ENCODE peak calls at places on chromosomes 4 and X, in eight cellular contexts. One of them, this sample, is unnamed.
A peak's percentile ranks its signal among the peaks of the same experiment; 100 is the strongest.

GRCh38 chr4:721261-722171 is 15.9 kb downstream of the PCGF3 start:
- DNase-seq in AG04450: no peak
- DNase-seq in choroid plexus epithelial cell: no peak
- DNase-seq in T1000: no peak
- DNase-seq in amygdala: no peak
- DNase-seq in myocyte: peak; percentile 23
- DNase-seq in MM.1S: no peak
- DNase-seq in smooth muscle cell of the brain vasculature: no peak
- DNase-seq in this sample: no peak

GRCh38 chr4:67131224-67131623 is 414.1 kb downstream of the CENPC start:
- DNase-seq in MM.1S: no peak
- DNase-seq in amygdala: no peak
- DNase-seq in choroid plexus epithelial cell: no peak
- DNase-seq in AG04450: no peak
- DNase-seq in myocyte: peak; percentile 40
- DNase-seq in T1000: no peak
- DNase-seq in smooth muscle cell of the brain vasculature: no peak
- DNase-seq in this sample: no peak

GRCh38 chr4:2259541-2260267 is 2.2 kb downstream of the MXD4 start:
- DNase-seq in AG04450: no peak
- DNase-seq in myocyte: no peak
- DNase-seq in T1000: no peak
- DNase-seq in MM.1S: no peak
- DNase-seq in smooth muscle cell of the brain vasculature: no peak
- DNase-seq in choroid plexus epithelial cell: no peak
- DNase-seq in amygdala: no peak
- DNase-seq in this sample: no peak

GRCh38 chr4:3030551-3031356 is 43.6 kb downstream of the HTT-AS start:
- DNase-seq in choroid plexus epithelial cell: no peak
- DNase-seq in smooth muscle cell of the brain vasculature: no peak
- DNase-seq in AG04450: no peak
- DNase-seq in amygdala: no peak
- DNase-seq in myocyte: peak; percentile 41
- DNase-seq in MM.1S: no peak
- DNase-seq in T1000: no peak
- DNase-seq in this sample: no peak

GRCh38 chr4:152063301-152064235 is 302.8 kb upstream of the GATB start:
- DNase-seq in MM.1S: no peak
- DNase-seq in smooth muscle cell of the brain vasculature: no peak
- DNase-seq in amygdala: no peak
- DNase-seq in choroid plexus epithelial cell: no peak
- DNase-seq in AG04450: no peak
- DNase-seq in T1000: no peak
- DNase-seq in myocyte: peak; percentile 90
- DNase-seq in this sample: no peak

GRCh38 chrX:80876877-80877276 is 67.2 kb upstream of the BRWD3 start:
- DNase-seq in smooth muscle cell of the brain vasculature: no peak
- DNase-seq in myocyte: peak; percentile 55
- DNase-seq in MM.1S: peak; percentile 48
- DNase-seq in T1000: no peak
- DNase-seq in AG04450: no peak
- DNase-seq in choroid plexus epithelial cell: peak; percentile 52
- DNase-seq in amygdala: no peak
- DNase-seq in this sample: no peak

GRCh38 chr4:179803857-179804256 is 2361.6 kb upstream of the AGA start:
- DNase-seq in amygdala: no peak
- DNase-seq in AG04450: no peak
- DNase-seq in smooth muscle cell of the brain vasculature: no peak
- DNase-seq in MM.1S: no peak
- DNase-seq in choroid plexus epithelial cell: no peak
- DNase-seq in T1000: no peak
- DNase-seq in myocyte: no peak
- DNase-seq in this sample: no peak

GRCh38 chrX:101659601-101660063 is at the start of gene ARMCX2:
- DNase-seq in AG04450: peak; percentile 36
- DNase-seq in amygdala: peak; percentile 45
- DNase-seq in myocyte: peak; percentile 86
- DNase-seq in MM.1S: no peak
- DNase-seq in choroid plexus epithelial cell: peak; percentile 75
- DNase-seq in T1000: no peak
- DNase-seq in smooth muscle cell of the brain vasculature: peak; percentile 20
- DNase-seq in this sample: no peak

GRCh38 chr4:7911044-7911578 is 28.6 kb downstream of the AFAP1 start:
- DNase-seq in AG04450: peak; percentile 77
- DNase-seq in T1000: no peak
- DNase-seq in smooth muscle cell of the brain vasculature: no peak
- DNase-seq in myocyte: peak; percentile 95
- DNase-seq in MM.1S: no peak
- DNase-seq in amygdala: no peak
- DNase-seq in choroid plexus epithelial cell: peak; percentile 79
- DNase-seq in this sample: no peak

GRCh38 chr4:174702974-174703478 is 126.0 kb downstream of the GLRA3 start:
- DNase-seq in T1000: no peak
- DNase-seq in AG04450: no peak
- DNase-seq in choroid plexus epithelial cell: peak; percentile 57
- DNase-seq in smooth muscle cell of the brain vasculature: no peak
- DNase-seq in MM.1S: no peak
- DNase-seq in myocyte: no peak
- DNase-seq in amygdala: no peak
- DNase-seq in this sample: no peak

GRCh38 chrX:70998402-70999027 is 67.6 kb upstream of the SLC7A3 start:
- DNase-seq in T1000: no peak
- DNase-seq in MM.1S: no peak
- DNase-seq in AG04450: no peak
- DNase-seq in myocyte: peak; percentile 51
- DNase-seq in smooth muscle cell of the brain vasculature: no peak
- DNase-seq in choroid plexus epithelial cell: peak; percentile 66
- DNase-seq in amygdala: no peak
- DNase-seq in this sample: no peak

GRCh38 chr4:105838082-105838481 is 57.2 kb upstream of the NPNT start:
- DNase-seq in myocyte: no peak
- DNase-seq in T1000: no peak
- DNase-seq in MM.1S: no peak
- DNase-seq in smooth muscle cell of the brain vasculature: no peak
- DNase-seq in AG04450: no peak
- DNase-seq in amygdala: no peak
- DNase-seq in choroid plexus epithelial cell: no peak
- DNase-seq in this sample: no peak

GRCh38 chr4:7792616-7793015 is 147.0 kb downstream of the AFAP1 start:
- DNase-seq in smooth muscle cell of the brain vasculature: no peak
- DNase-seq in AG04450: no peak
- DNase-seq in myocyte: no peak
- DNase-seq in T1000: no peak
- DNase-seq in choroid plexus epithelial cell: no peak
- DNase-seq in MM.1S: no peak
- DNase-seq in amygdala: no peak
- DNase-seq in this sample: no peak

GRCh38 chrX:111409326-111409725 is 2.7 kb downstream of the DCX start:
- DNase-seq in smooth muscle cell of the brain vasculature: no peak
- DNase-seq in MM.1S: no peak
- DNase-seq in myocyte: no peak
- DNase-seq in T1000: no peak
- DNase-seq in AG04450: no peak
- DNase-seq in amygdala: no peak
- DNase-seq in choroid plexus epithelial cell: no peak
- DNase-seq in this sample: no peak

GRCh38 chr4:86947494-86948120 is 12.8 kb downstream of the AFF1 start:
- DNase-seq in choroid plexus epithelial cell: no peak
- DNase-seq in smooth muscle cell of the brain vasculature: no peak
- DNase-seq in myocyte: no peak
- DNase-seq in AG04450: no peak
- DNase-seq in T1000: no peak
- DNase-seq in amygdala: no peak
- DNase-seq in MM.1S: no peak
- DNase-seq in this sample: no peak

GRCh38 chr4:118077767-118078105 is 43.5 kb downstream of the NDST3 start:
- DNase-seq in amygdala: no peak
- DNase-seq in MM.1S: no peak
- DNase-seq in AG04450: no peak
- DNase-seq in smooth muscle cell of the brain vasculature: no peak
- DNase-seq in choroid plexus epithelial cell: no peak
- DNase-seq in T1000: no peak
- DNase-seq in myocyte: no peak
- DNase-seq in this sample: no peak

GRCh38 chr4:7381890-7382633 is 52.7 kb downstream of the PSAPL1 start:
- DNase-seq in myocyte: no peak
- DNase-seq in choroid plexus epithelial cell: no peak
- DNase-seq in T1000: no peak
- DNase-seq in MM.1S: no peak
- DNase-seq in AG04450: no peak
- DNase-seq in amygdala: no peak
- DNase-seq in smooth muscle cell of the brain vasculature: no peak
- DNase-seq in this sample: no peak

GRCh38 chr4:7286170-7286569 is 93.8 kb downstream of the SORCS2 start:
- DNase-seq in myocyte: no peak
- DNase-seq in smooth muscle cell of the brain vasculature: no peak
- DNase-seq in T1000: no peak
- DNase-seq in AG04450: no peak
- DNase-seq in amygdala: no peak
- DNase-seq in choroid plexus epithelial cell: no peak
- DNase-seq in MM.1S: no peak
- DNase-seq in this sample: no peak

GRCh38 chr4:186918466-186918865 is 194.8 kb upstream of the FAT1 start:
- DNase-seq in MM.1S: no peak
- DNase-seq in AG04450: no peak
- DNase-seq in amygdala: no peak
- DNase-seq in myocyte: no peak
- DNase-seq in smooth muscle cell of the brain vasculature: no peak
- DNase-seq in T1000: no peak
- DNase-seq in choroid plexus epithelial cell: peak; percentile 29
- DNase-seq in this sample: no peak

GRCh38 chr4:95889662-95890061 is 49.8 kb downstream of the PDHA2 start:
- DNase-seq in AG04450: no peak
- DNase-seq in myocyte: peak; percentile 76
- DNase-seq in choroid plexus epithelial cell: peak; percentile 42
- DNase-seq in amygdala: no peak
- DNase-seq in smooth muscle cell of the brain vasculature: no peak
- DNase-seq in T1000: no peak
- DNase-seq in MM.1S: no peak
- DNase-seq in this sample: no peak

GRCh38 chrX:151975228-151975593 is 735 bp upstream of the GABRE start:
- DNase-seq in amygdala: no peak
- DNase-seq in AG04450: no peak
- DNase-seq in smooth muscle cell of the brain vasculature: no peak
- DNase-seq in MM.1S: no peak
- DNase-seq in myocyte: no peak
- DNase-seq in choroid plexus epithelial cell: no peak
- DNase-seq in T1000: no peak
- DNase-seq in this sample: no peak

GRCh38 chrX:123959281-123960063 is 2.0 kb upstream of the STAG2 start:
- DNase-seq in MM.1S: peak; percentile 15
- DNase-seq in myocyte: peak; percentile 43
- DNase-seq in T1000: no peak
- DNase-seq in amygdala: peak; percentile 31
- DNase-seq in choroid plexus epithelial cell: peak; percentile 38
- DNase-seq in AG04450: no peak
- DNase-seq in smooth muscle cell of the brain vasculature: no peak
- DNase-seq in this sample: no peak

GRCh38 chrX:153549807-153550206 is 32.4 kb downstream of the ATP2B3 start:
- DNase-seq in myocyte: no peak
- DNase-seq in choroid plexus epithelial cell: no peak
- DNase-seq in smooth muscle cell of the brain vasculature: no peak
- DNase-seq in amygdala: no peak
- DNase-seq in AG04450: no peak
- DNase-seq in T1000: no peak
- DNase-seq in MM.1S: no peak
- DNase-seq in this sample: no peak

GRCh38 chr4:79588679-79589078 is 180.7 kb upstream of the GK2 start:
- DNase-seq in myocyte: no peak
- DNase-seq in choroid plexus epithelial cell: peak; percentile 8
- DNase-seq in amygdala: no peak
- DNase-seq in AG04450: no peak
- DNase-seq in MM.1S: no peak
- DNase-seq in T1000: no peak
- DNase-seq in smooth muscle cell of the brain vasculature: no peak
- DNase-seq in this sample: no peak

GRCh38 chr4:78155616-78156105 is 98.5 kb downstream of the FRAS1 start:
- DNase-seq in MM.1S: no peak
- DNase-seq in T1000: no peak
- DNase-seq in AG04450: no peak
- DNase-seq in smooth muscle cell of the brain vasculature: peak; percentile 59
- DNase-seq in amygdala: no peak
- DNase-seq in choroid plexus epithelial cell: peak; percentile 68
- DNase-seq in myocyte: peak; percentile 69
- DNase-seq in this sample: no peak

GRCh38 chr4:169305651-169306050 is 34.9 kb upstream of the SH3RF1 start:
- DNase-seq in T1000: no peak
- DNase-seq in MM.1S: no peak
- DNase-seq in AG04450: no peak
- DNase-seq in myocyte: peak; percentile 97
- DNase-seq in choroid plexus epithelial cell: peak; percentile 30
- DNase-seq in amygdala: no peak
- DNase-seq in smooth muscle cell of the brain vasculature: peak; percentile 4
- DNase-seq in this sample: no peak

GRCh38 chr4:1290165-1290977 is 680 bp downstream of the MAEA start:
- DNase-seq in AG04450: no peak
- DNase-seq in choroid plexus epithelial cell: peak; percentile 24
- DNase-seq in amygdala: no peak
- DNase-seq in smooth muscle cell of the brain vasculature: no peak
- DNase-seq in MM.1S: peak; percentile 45
- DNase-seq in myocyte: no peak
- DNase-seq in T1000: no peak
- DNase-seq in this sample: no peak

GRCh38 chr4:3729188-3729884 is 36.8 kb upstream of the ADRA2C start:
- DNase-seq in MM.1S: no peak
- DNase-seq in AG04450: no peak
- DNase-seq in T1000: no peak
- DNase-seq in myocyte: peak; percentile 60
- DNase-seq in amygdala: no peak
- DNase-seq in choroid plexus epithelial cell: no peak
- DNase-seq in smooth muscle cell of the brain vasculature: no peak
- DNase-seq in this sample: no peak

GRCh38 chrX:15359701-15360100 is 24.4 kb upstream of the PIGA start:
- DNase-seq in AG04450: no peak
- DNase-seq in amygdala: no peak
- DNase-seq in T1000: no peak
- DNase-seq in choroid plexus epithelial cell: peak; percentile 28
- DNase-seq in smooth muscle cell of the brain vasculature: no peak
- DNase-seq in MM.1S: no peak
- DNase-seq in myocyte: no peak
- DNase-seq in this sample: no peak

GRCh38 chrX:10529344-10529743 is 91.0 kb downstream of the MID1 start:
- DNase-seq in choroid plexus epithelial cell: no peak
- DNase-seq in smooth muscle cell of the brain vasculature: no peak
- DNase-seq in AG04450: no peak
- DNase-seq in T1000: no peak
- DNase-seq in amygdala: no peak
- DNase-seq in myocyte: no peak
- DNase-seq in MM.1S: no peak
- DNase-seq in this sample: no peak

GRCh38 chr4:80365928-80366327 is 30.4 kb downstream of the CFAP299 start:
- DNase-seq in myocyte: peak; percentile 86
- DNase-seq in choroid plexus epithelial cell: peak; percentile 76
- DNase-seq in AG04450: peak; percentile 62
- DNase-seq in smooth muscle cell of the brain vasculature: peak; percentile 47
- DNase-seq in amygdala: no peak
- DNase-seq in T1000: peak; percentile 42
- DNase-seq in MM.1S: peak; percentile 63
- DNase-seq in this sample: peak; percentile 30

GRCh38 chr4:184538023-184538599 is 63.8 kb upstream of the IRF2 start:
- DNase-seq in smooth muscle cell of the brain vasculature: peak; percentile 85
- DNase-seq in T1000: peak; percentile 8
- DNase-seq in AG04450: peak; percentile 73
- DNase-seq in amygdala: peak; percentile 69
- DNase-seq in choroid plexus epithelial cell: peak; percentile 96
- DNase-seq in myocyte: peak; percentile 96
- DNase-seq in MM.1S: peak; percentile 93
- DNase-seq in this sample: peak; percentile 74

GRCh38 chrX:150198776-150199175 is 164.3 kb upstream of the MAMLD1 start:
- DNase-seq in T1000: no peak
- DNase-seq in AG04450: no peak
- DNase-seq in amygdala: no peak
- DNase-seq in smooth muscle cell of the brain vasculature: no peak
- DNase-seq in choroid plexus epithelial cell: no peak
- DNase-seq in MM.1S: no peak
- DNase-seq in myocyte: peak; percentile 72
- DNase-seq in this sample: no peak

GRCh38 chr4:147102596-147102995 is 156.9 kb upstream of the TTC29 start:
- DNase-seq in AG04450: no peak
- DNase-seq in T1000: no peak
- DNase-seq in MM.1S: no peak
- DNase-seq in amygdala: no peak
- DNase-seq in smooth muscle cell of the brain vasculature: no peak
- DNase-seq in myocyte: no peak
- DNase-seq in choroid plexus epithelial cell: peak; percentile 57
- DNase-seq in this sample: no peak